ENCODE peak calls at places on chromosomes 2 and 18, in nine cellular contexts. B, C, Z, Y, V, J, T, E and A are unnamed samples.

GRCh38 chr2:237474931-237475703 is 11.9 kb upstream of the MLPH start:
- DNase-seq in B (peak; percentile 92), C (no peak), Z (peak; percentile 82), Y (peak; percentile 80), V (no peak), J (peak; percentile 51), T (peak; percentile 92), E (peak; percentile 91), A (peak; percentile 71)

GRCh38 chr18:58843662-58844035 is 21.0 kb upstream of the ZNF532 start:
- DNase-seq in B (no peak), C (no peak), Z (no peak), Y (no peak), V (no peak), J (no peak), T (no peak), E (no peak), A (no peak)

GRCh38 chr2:211149731-211150130 is 593.3 kb downstream of the CPS1 start:
- DNase-seq in B (no peak), C (no peak), Z (no peak), Y (no peak), V (no peak), J (no peak), T (no peak), E (no peak), A (no peak)

GRCh38 chr2:1511455-1511854 is 98.2 kb downstream of the TPO start:
- DNase-seq in B (no peak), C (no peak), Z (no peak), Y (no peak), V (no peak), J (no peak), T (no peak), E (no peak), A (no peak)

GRCh38 chr2:119104414-119104813 is 54.1 kb downstream of the C1QL2 start:
- DNase-seq in B (no peak), C (no peak), Z (no peak), Y (peak; percentile 0), V (no peak), J (no peak), T (no peak), E (no peak), A (no peak)

GRCh38 chr2:241235859-241236593 is 47.5 kb downstream of the ANO7 start:
- DNase-seq in B (no peak), C (no peak), Z (no peak), Y (no peak), V (no peak), J (no peak), T (no peak), E (no peak), A (no peak)

GRCh38 chr18:13222371-13223281 is 4.1 kb downstream of the LDLRAD4 start:
- DNase-seq in B (peak; percentile 28), C (peak; percentile 11), Z (peak; percentile 63), Y (peak; percentile 83), V (no peak), J (peak; percentile 7), T (no peak), E (no peak), A (peak; percentile 40)

GRCh38 chr2:117771969-117772630 is 42.4 kb upstream of the DDX18 start:
- DNase-seq in B (peak; percentile 40), C (peak; percentile 50), Z (peak; percentile 15), Y (no peak), V (no peak), J (no peak), T (peak; percentile 45), E (no peak), A (peak; percentile 40)

GRCh38 chr2:45541450-45541849 is 69.6 kb downstream of the SRBD1 start:
- DNase-seq in B (no peak), C (no peak), Z (no peak), Y (no peak), V (no peak), J (no peak), T (no peak), E (no peak), A (no peak)

GRCh38 chr2:69021027-69021426 is 8.0 kb downstream of the ANTXR1 start:
- DNase-seq in B (no peak), C (no peak), Z (no peak), Y (no peak), V (no peak), J (no peak), T (no peak), E (no peak), A (no peak)

GRCh38 chr2:29587791-29588190 is 333.6 kb downstream of the ALK start:
- DNase-seq in B (no peak), C (peak; percentile 54), Z (peak; percentile 10), Y (no peak), V (no peak), J (no peak), T (no peak), E (no peak), A (peak; percentile 32)

GRCh38 chr2:215357660-215358059 is 45.8 kb downstream of the ATIC start:
- DNase-seq in B (peak; percentile 56), C (no peak), Z (no peak), Y (no peak), V (no peak), J (no peak), T (no peak), E (no peak), A (peak; percentile 53)

GRCh38 chr2:40230717-40231300 is 221.1 kb downstream of the SLC8A1 start:
- DNase-seq in B (peak; percentile 29), C (no peak), Z (no peak), Y (no peak), V (no peak), J (no peak), T (no peak), E (no peak), A (peak; percentile 46)

GRCh38 chr2:28300489-28300888 is 92.2 kb upstream of the FOSL2 start:
- DNase-seq in B (peak; percentile 83), C (no peak), Z (peak; percentile 60), Y (no peak), V (no peak), J (peak; percentile 86), T (no peak), E (no peak), A (peak; percentile 66)

GRCh38 chr2:167816897-167817296 is 430.5 kb downstream of the STK39 start:
- DNase-seq in B (no peak), C (no peak), Z (no peak), Y (no peak), V (no peak), J (no peak), T (no peak), E (no peak), A (no peak)

GRCh38 chr2:215637658-215638057 is 201.8 kb upstream of the FN1 start:
- DNase-seq in B (peak; percentile 50), C (no peak), Z (peak; percentile 89), Y (no peak), V (no peak), J (no peak), T (no peak), E (no peak), A (peak; percentile 80)

GRCh38 chr2:72859831-72860262 is 27.4 kb upstream of the SPR start:
- DNase-seq in B (peak; percentile 74), C (peak; percentile 83), Z (peak; percentile 38), Y (peak; percentile 77), V (no peak), J (peak; percentile 16), T (peak; percentile 85), E (peak; percentile 67), A (peak; percentile 68)

GRCh38 chr2:126796931-126797621 is 101.6 kb upstream of the TEX51 start:
- DNase-seq in B (no peak), C (no peak), Z (no peak), Y (peak; percentile 3), V (no peak), J (no peak), T (no peak), E (no peak), A (no peak)

GRCh38 chr2:54187331-54187730 is 68.7 kb downstream of the TSPYL6 start:
- DNase-seq in B (no peak), C (no peak), Z (no peak), Y (no peak), V (no peak), J (no peak), T (no peak), E (no peak), A (no peak)
- TF ChIP-seq CTCF in B (no peak), C (no peak), Z (no peak), Y (no peak), V (no peak), J (no peak), T (no peak), E (no peak), A (no peak)

DNA sequence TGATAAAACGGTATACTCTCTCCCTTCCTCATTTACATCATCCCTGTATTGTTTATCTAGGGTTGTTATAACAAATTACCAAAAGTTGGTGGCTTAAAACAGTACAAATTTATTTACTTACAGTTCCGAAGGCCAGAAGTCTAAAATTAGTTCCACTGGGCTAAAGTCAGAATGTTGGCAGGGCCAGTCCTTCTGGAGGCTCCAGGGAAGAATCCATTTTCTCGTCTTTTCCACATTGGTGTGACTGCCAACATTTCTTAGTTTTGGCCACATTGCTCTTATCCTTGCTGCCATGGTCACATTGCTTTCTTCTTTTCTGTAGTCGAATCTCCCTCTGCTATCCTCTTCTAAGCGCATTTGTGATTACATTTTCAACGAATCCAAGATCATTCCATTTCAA is 34.7 kb downstream of the ICOS start:
- DNase-seq in B (no peak), C (no peak), Z (no peak), Y (no peak), V (no peak), J (no peak), T (no peak), E (no peak), A (no peak)
- H3K4me3 ChIP-seq in B (no peak overlapping the region), C (no peak overlapping the region), Z (no peak overlapping the region), Y (no peak overlapping the region), V (no peak overlapping the region), J (no peak overlapping the region), T (no peak overlapping the region), E (no peak overlapping the region), A (no peak overlapping the region)

GRCh38 chr18:49022311-49023280 is 71.8 kb upstream of the SMAD7 start:
- DNase-seq in B (no peak), C (no peak), Z (no peak), Y (peak; percentile 16), V (no peak), J (no peak), T (no peak), E (peak; percentile 25), A (no peak)

GRCh38 chr18:49021076-49021432 is 70.3 kb upstream of the SMAD7 start:
- DNase-seq in B (no peak), C (no peak), Z (no peak), Y (no peak), V (no peak), J (no peak), T (no peak), E (no peak), A (no peak)

GRCh38 chr18:49020129-49020528 is 69.4 kb upstream of the SMAD7 start:
- DNase-seq in B (no peak), C (no peak), Z (no peak), Y (peak; percentile 18), V (no peak), J (no peak), T (no peak), E (peak; percentile 42), A (no peak)

GRCh38 chr18:49020621-49021021 is 69.9 kb upstream of the SMAD7 start:
- DNase-seq in B (no peak), C (peak; percentile 54), Z (peak; percentile 32), Y (peak; percentile 22), V (no peak), J (no peak), T (no peak), E (peak; percentile 23), A (no peak)

GRCh38 chr18:49021433-49022129 is 70.8 kb upstream of the SMAD7 start:
- DNase-seq in B (peak; percentile 51), C (peak; percentile 95), Z (peak; percentile 29), Y (peak; percentile 93), V (no peak), J (no peak), T (peak; percentile 40), E (peak; percentile 55), A (peak; percentile 35)
- TF ChIP-seq CTCF in B (peak; percentile 66), C (peak; percentile 79), Z (peak; percentile 26), Y (peak; percentile 59), V (no peak), J (peak; percentile 39), T (peak; percentile 29), E (no peak), A (peak; percentile 44)

GRCh38 chr2:5982217-5982910 is 290.2 kb downstream of the SOX11 start:
- DNase-seq in B (no peak), C (no peak), Z (no peak), Y (no peak), V (no peak), J (no peak), T (no peak), E (no peak), A (no peak)
- H3K4me3 ChIP-seq in B (no peak overlapping the region), C (no peak overlapping the region), Z (no peak overlapping the region), Y (no peak overlapping the region), V (no peak overlapping the region), J (no peak overlapping the region), T (peak overlapping the region; percentile 18), E (no peak overlapping the region), A (no peak overlapping the region)